ENCODE peak calls at places on chromosomes 12 and 14, in eight cellular contexts. J is glomerular endothelial cell; Y is foreskin fibroblast; F is stimulated activated CD4-positive, alpha-beta T cell treated with anti-CD3 and anti-CD28 coated beads, Interleukin-15, amount 100 ng/mL, for 24 hours; T is left lung; N is left ventricle myocardium superior; X is NCI-H1694; O is occipital lobe. L is an unnamed sample.
A peak's percentile ranks its signal among the peaks of the same experiment; 100 is the strongest.

GRCh38 chr12:2284857-2285256 is 232.1 kb downstream of the CACNA1C start:
- DNase-seq in J (no peak), Y (peak; percentile 75), F (peak; percentile 61), T (no peak), N (peak; percentile 90), X (peak; percentile 93), O (no peak), L (peak; percentile 25)

GRCh38 chr12:795305-795704 is 42.9 kb downstream of the WNK1 start:
- DNase-seq in J (no peak), Y (no peak), F (peak; percentile 84), T (no peak), N (no peak), X (no peak), O (no peak), L (peak; percentile 53)

GRCh38 chr12:124356221-124356620 is 61.3 kb downstream of the RFLNA start:
- DNase-seq in J (no peak), Y (no peak), F (no peak), T (no peak), N (no peak), X (no peak), O (no peak), L (no peak)

GRCh38 chr12:106865685-106866084 is 90.0 kb upstream of the TMEM263 start:
- DNase-seq in J (no peak), Y (no peak), F (no peak), T (no peak), N (no peak), X (no peak), O (no peak), L (no peak)

GRCh38 chr12:108565976-108566375 is 3.6 kb downstream of the ISCU start:
- DNase-seq in J (peak; percentile 52), Y (peak; percentile 86), F (peak; percentile 70), T (peak; percentile 89), N (peak; percentile 87), X (peak; percentile 79), O (peak; percentile 16), L (peak; percentile 50)

GRCh38 chr12:109827566-109828550 is 5.3 kb downstream of the TRPV4 start:
- DNase-seq in J (no peak), Y (no peak), F (no peak), T (peak; percentile 92), N (peak; percentile 63), X (no peak), O (no peak), L (no peak)

GRCh38 chr14:51337520-51337919 is 97.5 kb downstream of the TMX1 start:
- DNase-seq in J (no peak), Y (no peak), F (no peak), T (no peak), N (no peak), X (no peak), O (no peak), L (no peak)

GRCh38 chr12:132620113-132620892 is 1.7 kb downstream of the P2RX2 start:
- DNase-seq in J (no peak), Y (no peak), F (no peak), T (peak; percentile 54), N (peak; percentile 19), X (no peak), O (no peak), L (no peak)

GRCh38 chr14:64705406-64706118 is 1.3 kb downstream of the PLEKHG3 start:
- DNase-seq in J (no peak), Y (no peak), F (no peak), T (no peak), N (peak; percentile 55), X (no peak), O (peak; percentile 47), L (peak; percentile 44)

GRCh38 chr12:98532687-98533304 is 17.4 kb downstream of the TMPO start:
- DNase-seq in J (no peak), Y (peak; percentile 30), F (no peak), T (no peak), N (no peak), X (peak; percentile 9), O (no peak), L (no peak)

GRCh38 chr14:35342160-35343010 is 50.2 kb downstream of the PSMA6 start:
- DNase-seq in J (no peak), Y (peak; percentile 75), F (no peak), T (no peak), N (peak; percentile 75), X (peak; percentile 21), O (no peak), L (no peak)

GRCh38 chr12:117486840-117487659 is 125.6 kb upstream of the NOS1 start:
- DNase-seq in J (no peak), Y (peak; percentile 7), F (no peak), T (no peak), N (no peak), X (no peak), O (no peak), L (no peak)

GRCh38 chr14:24310666-24311604 is at the start of gene LTB4R:
- DNase-seq in J (no peak), Y (peak; percentile 75), F (peak; percentile 72), T (peak; percentile 94), N (peak; percentile 87), X (no peak), O (peak; percentile 34), L (peak; percentile 76)

GRCh38 chr12:2608608-2608945 is 186.2 kb upstream of the FKBP4 start:
- DNase-seq in J (no peak), Y (no peak), F (no peak), T (peak; percentile 46), N (no peak), X (no peak), O (no peak), L (no peak)

GRCh38 chr12:62466018-62466595 is 519 bp upstream of the MON2 start:
- DNase-seq in J (no peak), Y (peak; percentile 37), F (peak; percentile 40), T (no peak), N (peak; percentile 48), X (peak; percentile 4), O (peak; percentile 4), L (peak; percentile 31)

GRCh38 chr12:121590476-121591143 is 9.8 kb upstream of the KDM2B start:
- DNase-seq in J (no peak), Y (peak; percentile 61), F (peak; percentile 70), T (no peak), N (no peak), X (no peak), O (no peak), L (peak; percentile 66)

GRCh38 chr12:15276088-15276698 is 46.1 kb upstream of the PTPRO start:
- DNase-seq in J (no peak), Y (peak; percentile 36), F (peak; percentile 4), T (no peak), N (no peak), X (peak; percentile 44), O (no peak), L (no peak)

GRCh38 chr12:646303-647038 is 16.8 kb downstream of the NINJ2 start:
- DNase-seq in J (no peak), Y (no peak), F (no peak), T (no peak), N (peak; percentile 69), X (no peak), O (no peak), L (no peak)

GRCh38 chr14:32698831-32699230 is 239.8 kb upstream of the NPAS3 start:
- DNase-seq in J (no peak), Y (peak; percentile 32), F (no peak), T (no peak), N (no peak), X (no peak), O (no peak), L (no peak)

GRCh38 chr14:75697371-75697770 is 36.3 kb downstream of the TTLL5 start:
- DNase-seq in J (no peak), Y (no peak), F (no peak), T (no peak), N (no peak), X (no peak), O (no peak), L (no peak)

GRCh38 chr12:120457133-120457532 is 10.9 kb downstream of the GATC start:
- DNase-seq in J (no peak), Y (no peak), F (no peak), T (no peak), N (no peak), X (no peak), O (no peak), L (no peak)

GRCh38 chr14:45990252-45990651 is 661.3 kb downstream of the RPL10L start:
- DNase-seq in J (no peak), Y (no peak), F (no peak), T (no peak), N (no peak), X (no peak), O (no peak), L (no peak)

GRCh38 chr14:104773505-104774452 is 20.8 kb downstream of the SIVA1 start:
- DNase-seq in J (no peak), Y (no peak), F (no peak), T (peak; percentile 74), N (no peak), X (no peak), O (no peak), L (no peak)

GRCh38 chr12:132484891-132485441 is 5.0 kb upstream of the FBRSL1 start:
- DNase-seq in J (no peak), Y (no peak), F (no peak), T (peak; percentile 65), N (peak; percentile 28), X (no peak), O (no peak), L (no peak)

GRCh38 chr12:13189254-13189653 is 7.3 kb upstream of the EMP1 start:
- DNase-seq in J (no peak), Y (no peak), F (no peak), T (no peak), N (no peak), X (no peak), O (no peak), L (no peak)

GRCh38 chr12:52081263-52081733 is 1.8 kb downstream of the SMIM41 start:
- DNase-seq in J (no peak), Y (no peak), F (no peak), T (no peak), N (no peak), X (no peak), O (no peak), L (no peak)

GRCh38 chr12:52243774-52244614 is 11.0 kb downstream of the KRT7 start:
- DNase-seq in J (no peak), Y (peak; percentile 90), F (peak; percentile 82), T (peak; percentile 90), N (peak; percentile 62), X (peak; percentile 44), O (no peak), L (peak; percentile 78)

GRCh38 chr14:57987051-57987450 is 121.2 kb upstream of the SLC35F4 start:
- DNase-seq in J (no peak), Y (no peak), F (no peak), T (no peak), N (no peak), X (no peak), O (no peak), L (no peak)

GRCh38 chr12:97982684-97983083 is 520.1 kb downstream of the RMST start:
- DNase-seq in J (no peak), Y (no peak), F (no peak), T (no peak), N (no peak), X (no peak), O (no peak), L (no peak)

GRCh38 chr12:56521590-56522371 is at the start of gene RBMS2:
- DNase-seq in J (peak; percentile 87), Y (peak; percentile 89), F (peak; percentile 16), T (peak; percentile 68), N (peak; percentile 81), X (no peak), O (peak; percentile 40), L (peak; percentile 45)

GRCh38 chr12:113207621-113208040 is 13.6 kb upstream of the TPCN1 start:
- DNase-seq in J (no peak), Y (no peak), F (no peak), T (no peak), N (peak; percentile 11), X (no peak), O (no peak), L (no peak)

GRCh38 chr12:113798552-113798951 is 167.6 kb downstream of the RBM19 start:
- DNase-seq in J (no peak), Y (no peak), F (no peak), T (no peak), N (no peak), X (no peak), O (no peak), L (no peak)

GRCh38 chr14:70802379-70802778 is 6.9 kb downstream of the MAP3K9 start:
- DNase-seq in J (no peak), Y (no peak), F (no peak), T (no peak), N (no peak), X (no peak), O (no peak), L (no peak)

GRCh38 chr12:116236148-116236731 is 41.3 kb downstream of the MED13L start:
- DNase-seq in J (no peak), Y (peak; percentile 42), F (peak; percentile 41), T (no peak), N (peak; percentile 42), X (peak; percentile 4), O (peak; percentile 5), L (peak; percentile 60)